ENCODE peak calls at places on chromosomes 4 and X, in nine cellular contexts. V is testis; R is mucosa of descending colon; F is right cardiac atrium; M is aorta; P is neural progenitor cell; G is left ventricle myocardium inferior; Z is pancreas; S is CD4-positive, CD25-positive, alpha-beta regulatory T cell. O is an unnamed sample. For H3K4me1, the result is how much of the 10 kb centered on the place peaks cover.

GRCh38 chrX:73913580-73913979 is 350.6 kb downstream of the CHIC1 start:
- DNase-seq in V (no peak), R (no peak), F (no peak), M (no peak), P (no peak), G (no peak), Z (no peak), S (no peak), O (no peak)

GRCh38 chrX:111868726-111869638 is 7.0 kb upstream of the TRPC5OS start:
- DNase-seq in V (no peak), R (no peak), F (no peak), M (no peak), P (peak), G (no peak), Z (no peak), S (no peak), O (peak)

GRCh38 chr4:15587649-15588048 is 67.5 kb downstream of the FBXL5 start:
- DNase-seq in V (no peak), R (no peak), F (no peak), M (no peak), P (no peak), G (no peak), Z (no peak), S (no peak), O (no peak)

GRCh38 chr4:127604949-127605709 is 27.6 kb upstream of the INTU start:
- DNase-seq in V (no peak), R (peak), F (no peak), M (no peak), P (peak), G (no peak), Z (no peak), S (no peak), O (peak)

GRCh38 chr4:4327652-4328121 is 37.6 kb downstream of the ZBTB49 start:
- DNase-seq in V (peak), R (peak), F (peak), M (no peak), P (peak), G (peak), Z (no peak), S (no peak), O (no peak)

GRCh38 chr4:128323401-128323800 is 35.8 kb upstream of the PGRMC2 start:
- DNase-seq in V (no peak), R (no peak), F (no peak), M (no peak), P (no peak), G (no peak), Z (no peak), S (no peak), O (no peak)

GRCh38 chr4:53716011-53716410 is 124.7 kb upstream of the LNX1 start:
- DNase-seq in V (no peak), R (no peak), F (no peak), M (no peak), P (no peak), G (no peak), Z (no peak), S (no peak), O (no peak)

GRCh38 chrX:115030635-115031034 is 13.2 kb upstream of the IL13RA2 start:
- DNase-seq in V (no peak), R (peak), F (no peak), M (no peak), P (no peak), G (no peak), Z (no peak), S (no peak), O (peak)

GRCh38 chrX:39982927-39983326 is 114.8 kb downstream of the BCOR start:
- DNase-seq in V (no peak), R (no peak), F (no peak), M (no peak), P (no peak), G (no peak), Z (no peak), S (no peak), O (no peak)

GRCh38 chr4:21012851-21013331 is 312.6 kb downstream of the PACRGL start:
- DNase-seq in V (no peak), R (no peak), F (no peak), M (no peak), P (no peak), G (no peak), Z (no peak), S (no peak), O (no peak)

GRCh38 chrX:140432328-140433025 is 72.4 kb downstream of the SOX3 start:
- DNase-seq in V (peak), R (no peak), F (peak), M (no peak), P (no peak), G (peak), Z (peak), S (no peak), O (no peak)

GRCh38 chrX:12771445-12772069 is 19.7 kb upstream of the PRPS2 start:
- DNase-seq in V (peak), R (peak), F (peak), M (peak), P (peak), G (peak), Z (peak), S (peak), O (peak)

GRCh38 chr4:8202108-8202507 is 3.0 kb downstream of the SH3TC1 start:
- DNase-seq in V (no peak), R (no peak), F (no peak), M (no peak), P (no peak), G (no peak), Z (no peak), S (no peak), O (no peak)
- H3K4me1 ChIP-seq in V (under half), R (under half), F (under half), M (under half), P (under half), G (under half), Z (under half), S (half or more), O (under half)

DNA sequence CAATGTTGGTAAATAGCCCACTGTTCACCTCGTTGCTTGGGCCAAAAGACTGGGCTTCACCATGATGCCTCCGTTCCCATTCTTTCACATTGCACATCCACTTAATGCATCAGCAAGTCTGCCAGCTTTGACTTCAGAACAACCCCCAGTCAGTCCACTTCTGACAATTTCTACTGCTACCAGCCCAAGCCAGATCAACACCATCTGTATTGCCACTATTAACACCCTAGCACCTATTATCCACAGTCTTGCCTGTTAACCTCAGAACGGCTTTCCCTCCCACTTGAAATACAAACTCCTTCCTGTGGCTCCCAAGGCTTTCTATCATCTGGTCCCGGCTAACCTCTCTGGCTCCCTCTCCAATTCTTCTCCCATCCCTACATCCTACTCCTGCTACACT is 95.7 kb downstream of the SH3RF1 start:
- DNase-seq in V (no peak), R (no peak), F (no peak), M (no peak), P (no peak), G (no peak), Z (no peak), S (no peak), O (no peak)
- H3K4me3 ChIP-seq in V (no peak), R (no peak), F (no peak), M (no peak), P (no peak), G (no peak), Z (no peak), S (no peak), O (no peak)

DNA sequence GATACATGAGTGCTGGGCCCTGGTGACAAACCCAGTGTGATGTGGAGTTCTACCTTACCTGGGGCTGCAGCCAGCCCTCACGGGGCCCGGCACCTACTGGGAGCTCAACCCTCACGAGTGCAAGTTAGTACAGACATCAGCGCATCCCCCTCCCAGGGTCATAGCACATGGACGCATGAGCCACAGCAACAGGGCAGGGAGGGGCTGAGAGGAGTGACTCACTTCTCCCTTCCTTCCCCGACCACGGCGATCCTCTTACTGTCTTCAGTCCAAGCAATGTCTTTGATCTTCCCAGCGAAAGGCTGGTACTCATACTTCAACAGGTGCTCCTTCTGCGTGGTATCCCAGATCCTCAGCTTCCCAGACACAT is 17.8 kb downstream of the WDR1 start:
- DNase-seq in V (no peak), R (no peak), F (no peak), M (no peak), P (no peak), G (no peak), Z (no peak), S (no peak), O (no peak)
- H3K4me1 ChIP-seq in V (under half), R (under half), F (under half), M (under half), P (under half), G (half or more), Z (under half), S (half or more), O (under half)

GRCh38 chr4:181176306-181176705 is 1066.9 kb upstream of the TENM3 start:
- DNase-seq in V (no peak), R (no peak), F (no peak), M (no peak), P (no peak), G (no peak), Z (no peak), S (no peak), O (no peak)
- H3K4me3 ChIP-seq in V (no peak), R (no peak), F (no peak), M (no peak), P (no peak), G (no peak), Z (no peak), S (no peak), O (no peak)

DNA sequence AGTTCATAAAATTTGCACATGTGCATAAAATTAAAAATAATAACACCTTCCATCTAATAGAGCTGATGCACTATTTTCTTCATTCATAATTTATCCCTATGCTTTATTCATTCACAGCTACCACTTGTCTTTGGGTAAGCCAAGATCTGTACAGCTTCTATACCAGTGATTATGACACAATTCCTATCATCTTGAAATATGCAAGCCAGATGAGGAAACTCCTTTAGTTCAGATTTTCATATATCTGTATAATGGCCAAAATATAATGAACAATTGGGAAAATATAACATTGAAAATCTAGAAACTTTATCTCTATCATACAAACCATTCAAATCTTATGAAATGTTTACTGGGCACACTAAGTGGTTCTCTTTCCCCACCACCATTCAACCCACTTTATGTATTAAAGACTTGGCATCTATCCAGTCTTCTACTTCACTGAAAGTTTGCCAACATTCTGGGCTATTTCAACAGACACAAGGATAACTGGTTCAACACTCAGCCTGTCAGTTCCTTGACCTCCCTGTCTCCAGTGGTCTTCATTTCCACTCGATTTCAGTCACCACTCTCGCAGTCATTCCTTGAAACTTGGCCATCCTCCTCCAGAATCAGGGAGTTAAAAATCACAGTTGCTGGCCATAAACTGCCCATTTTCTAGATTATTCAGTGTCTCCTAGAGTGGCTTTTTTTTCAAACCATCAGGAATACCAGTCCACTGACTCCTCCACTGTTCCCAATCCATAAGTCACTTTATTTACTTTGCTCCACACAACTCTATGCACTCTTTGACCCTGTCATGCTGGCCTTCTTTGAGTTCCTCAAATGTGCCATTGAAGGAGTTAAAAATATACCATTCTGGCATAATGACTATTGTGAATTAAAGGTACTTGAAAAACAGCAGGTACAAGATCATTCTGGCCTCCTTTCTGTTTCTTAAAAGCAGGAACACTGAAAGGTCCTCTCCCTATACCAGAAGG is 85.5 kb downstream of the CAMK2D start:
- DNase-seq in V (no peak), R (no peak), F (no peak), M (no peak), P (no peak), G (no peak), Z (no peak), S (no peak), O (no peak)
- H3K4me1 ChIP-seq in V (under half), R (under half), F (under half), M (under half), P (under half), G (half or more), Z (under half), S (under half), O (under half)

DNA sequence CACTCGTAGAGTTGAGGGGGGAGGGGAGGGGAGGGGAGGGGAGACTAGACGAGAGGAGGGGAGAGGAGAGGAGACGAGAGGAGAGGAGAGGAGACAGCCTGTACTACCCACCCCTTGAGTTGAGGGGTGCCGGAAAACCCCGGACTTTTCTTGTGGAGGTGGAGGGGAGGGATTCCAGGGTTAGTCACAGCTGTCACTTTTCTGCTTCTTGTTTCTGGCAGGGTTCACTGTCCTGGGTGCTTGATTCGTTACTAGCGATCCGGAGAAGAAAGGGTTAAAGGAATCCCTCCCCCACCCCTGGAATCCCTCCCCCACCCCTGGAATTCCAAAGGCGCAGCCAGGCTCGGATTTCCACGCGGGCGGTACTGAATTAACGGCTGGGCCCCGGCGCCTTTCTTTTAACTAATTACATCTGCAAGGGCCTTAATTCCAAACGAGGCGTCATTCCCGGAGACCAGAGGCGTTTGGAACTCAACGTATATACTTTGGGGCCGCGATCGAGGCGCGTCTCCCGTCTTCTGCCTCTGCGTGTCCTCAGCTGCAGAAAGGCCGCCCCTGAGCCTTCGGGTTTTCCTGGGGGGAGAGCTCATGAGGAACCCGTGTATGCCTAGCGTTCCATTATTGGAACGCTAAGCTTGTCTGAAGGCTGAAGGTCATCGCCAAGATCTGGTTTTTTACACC is 20.1 kb upstream of the CSF2RA start:
- DNase-seq in V (peak), R (no peak), F (peak), M (no peak), P (peak), G (no peak), Z (no peak), S (no peak), O (no peak)
- H3K4me3 ChIP-seq in V (no peak), R (no peak), F (peak), M (no peak), P (peak), G (peak), Z (no peak), S (peak), O (no peak)

DNA sequence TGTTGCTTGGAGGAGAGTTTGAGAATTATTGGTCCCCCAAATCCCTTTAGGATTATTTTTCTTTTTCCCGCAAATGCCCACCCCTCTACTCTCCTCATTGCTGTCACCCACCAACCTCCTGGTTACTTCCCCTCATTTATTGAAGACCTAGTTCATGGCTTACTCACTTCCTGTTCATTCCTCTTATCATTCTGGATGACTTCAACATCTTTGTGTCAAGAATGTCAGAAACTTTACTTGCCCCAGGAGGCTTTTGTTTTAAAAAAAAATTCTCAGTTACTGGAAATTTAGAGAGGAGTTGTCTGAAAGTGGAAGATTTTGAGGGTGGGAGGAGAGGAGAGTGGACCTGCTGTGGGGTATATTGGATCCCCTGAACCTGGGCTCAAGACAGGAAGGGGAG is 69.7 kb upstream of the ESX1 start:
- DNase-seq in V (no peak), R (no peak), F (no peak), M (no peak), P (no peak), G (no peak), Z (no peak), S (no peak), O (no peak)
- H3K4me1 ChIP-seq in V (under half), R (under half), F (under half), M (under half), P (under half), G (under half), Z (under half), S (under half), O (under half)

GRCh38 chr4:2537011-2537830 is 774 bp downstream of the FAM193A start:
- DNase-seq in V (peak), R (peak), F (peak), M (peak), P (no peak), G (peak), Z (peak), S (peak), O (peak)
- H3K4me3 ChIP-seq in V (peak), R (peak), F (peak), M (peak), P (peak), G (peak), Z (peak), S (peak), O (peak)

DNA sequence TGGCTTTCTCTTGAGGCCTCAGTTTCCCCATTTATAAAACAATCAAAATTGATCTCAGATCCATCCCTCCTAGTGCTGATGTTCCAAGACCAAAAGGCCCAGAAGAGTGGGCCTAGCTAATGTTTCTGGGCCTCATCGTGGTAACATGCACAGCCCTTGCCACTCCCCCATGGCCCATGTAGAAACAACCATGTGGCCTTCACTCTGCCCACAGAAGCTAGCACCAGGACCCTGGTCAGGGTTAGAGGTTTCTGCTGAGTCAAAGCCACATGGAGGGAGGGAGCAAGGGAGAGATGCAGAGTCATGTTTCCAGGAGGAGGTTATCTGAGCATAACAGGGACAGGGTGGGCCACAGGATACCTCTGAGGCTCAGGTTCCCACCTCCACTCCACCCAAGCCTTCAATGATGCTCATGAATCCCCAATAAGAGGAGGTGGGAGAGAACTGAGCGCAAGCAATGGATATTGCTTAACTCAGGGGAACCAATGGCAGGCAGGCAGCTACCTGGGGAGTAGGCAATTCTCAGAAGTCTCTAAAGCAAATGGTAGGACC is 16.9 kb downstream of the OTUD5 start:
- DNase-seq in V (no peak), R (no peak), F (no peak), M (peak), P (no peak), G (no peak), Z (no peak), S (no peak), O (no peak)
- H3K4me1 ChIP-seq in V (under half), R (under half), F (under half), M (under half), P (under half), G (under half), Z (under half), S (half or more), O (under half)

O was measured in small intestine.